ENCODE peak calls at places on chromosomes 11 and 22, in ten cellular contexts. N is fibroblast of mammary gland, L is Caco-2, V is MM.1S, I is body of pancreas, K is DND-41, Q is fibroblast of villous mesenchyme, D is cardiac fibroblast, H is astrocyte, P is suprapubic skin. T is an unnamed sample.

GRCh38 chr11:114131366-114131963 is 72.0 kb downstream of the ZBTB16 start:
- DNase-seq in N (no peak), L (no peak), V (peak), I (no peak), K (no peak), Q (no peak), D (no peak), H (no peak), P (no peak), T (no peak)

GRCh38 chr11:2301631-2302272 is at the start of the genes C11orf21 and TSPAN32:
- DNase-seq in N (no peak), L (no peak), V (no peak), I (peak), K (no peak), Q (peak), D (no peak), H (peak), P (peak), T (no peak)

GRCh38 chr11:13109616-13110015 is 100.5 kb downstream of the RASSF10 start:
- DNase-seq in N (no peak), L (no peak), V (no peak), I (no peak), K (no peak), Q (no peak), D (no peak), H (no peak), P (no peak), T (no peak)

GRCh38 chr11:64165482-64165841 is 451 bp downstream of the MACROD1 start:
- DNase-seq in N (no peak), L (peak), V (no peak), I (no peak), K (peak), Q (no peak), D (no peak), H (no peak), P (no peak), T (no peak)

GRCh38 chr11:59182457-59183151 is 10.7 kb downstream of the DTX4 start:
- DNase-seq in N (no peak), L (peak), V (no peak), I (peak), K (no peak), Q (no peak), D (no peak), H (no peak), P (no peak), T (no peak)

GRCh38 chr11:23947883-23948282 is 549.0 kb upstream of the LUZP2 start:
- DNase-seq in N (no peak), L (no peak), V (no peak), I (no peak), K (no peak), Q (no peak), D (no peak), H (no peak), P (no peak), T (no peak)

GRCh38 chr11:118792642-118793124 is 1.7 kb upstream of the DDX6 start:
- DNase-seq in N (peak), L (peak), V (peak), I (peak), K (peak), Q (peak), D (peak), H (peak), P (no peak), T (peak)

GRCh38 chr11:65266210-65266609 is 4.4 kb downstream of the POLA2 start:
- DNase-seq in N (no peak), L (peak), V (no peak), I (no peak), K (no peak), Q (no peak), D (no peak), H (no peak), P (no peak), T (no peak)

GRCh38 chr11:112159098-112159761 is 4.7 kb downstream of the IL18 start:
- DNase-seq in N (no peak), L (no peak), V (no peak), I (no peak), K (no peak), Q (no peak), D (no peak), H (no peak), P (no peak), T (no peak)

GRCh38 chr11:111736191-111736590 is 30.0 kb downstream of the PPP2R1B start:
- DNase-seq in N (peak), L (no peak), V (no peak), I (no peak), K (no peak), Q (peak), D (peak), H (peak), P (no peak), T (no peak)

GRCh38 chr22:29804985-29805384 is 33.1 kb downstream of the ASCC2 start:
- DNase-seq in N (no peak), L (no peak), V (no peak), I (no peak), K (no peak), Q (no peak), D (no peak), H (no peak), P (no peak), T (no peak)

GRCh38 chr11:65432133-65432650 is 9.6 kb downstream of the NEAT1 start:
- DNase-seq in N (peak), L (no peak), V (no peak), I (no peak), K (no peak), Q (peak), D (peak), H (no peak), P (no peak), T (no peak)

GRCh38 chr11:1983601-1983961 is 14.1 kb downstream of the H19 start:
- DNase-seq in N (no peak), L (no peak), V (no peak), I (no peak), K (no peak), Q (no peak), D (no peak), H (no peak), P (no peak), T (no peak)

GRCh38 chr11:78061921-78062311 is 1.7 kb upstream of the THRSP start:
- DNase-seq in N (no peak), L (peak), V (no peak), I (no peak), K (no peak), Q (no peak), D (no peak), H (no peak), P (no peak), T (no peak)

GRCh38 chr11:15341587-15341986 is 226.9 kb downstream of the INSC start:
- DNase-seq in N (no peak), L (no peak), V (no peak), I (no peak), K (no peak), Q (no peak), D (no peak), H (no peak), P (no peak), T (no peak)

GRCh38 chr11:66457826-66458225 is 8.9 kb upstream of the PELI3 start:
- DNase-seq in N (no peak), L (no peak), V (no peak), I (no peak), K (no peak), Q (no peak), D (no peak), H (no peak), P (no peak), T (no peak)

GRCh38 chr11:111793863-111794262 is 27.7 kb upstream of the PPP2R1B start:
- DNase-seq in N (peak), L (no peak), V (no peak), I (no peak), K (no peak), Q (peak), D (peak), H (peak), P (no peak), T (no peak)

GRCh38 chr11:93822359-93822758 is 28.1 kb downstream of the VSTM5 start:
- DNase-seq in N (no peak), L (no peak), V (no peak), I (no peak), K (no peak), Q (no peak), D (peak), H (no peak), P (no peak), T (no peak)

GRCh38 chr11:43955381-43956118 is 13.1 kb downstream of the C11orf96 start:
- DNase-seq in N (peak), L (no peak), V (no peak), I (no peak), K (no peak), Q (no peak), D (peak), H (peak), P (no peak), T (no peak)

GRCh38 chr22:44158766-44159165 is 22.0 kb upstream of the PARVG start:
- DNase-seq in N (no peak), L (no peak), V (no peak), I (no peak), K (no peak), Q (no peak), D (no peak), H (no peak), P (no peak), T (no peak)

GRCh38 chr22:42684462-42685195 is 35.4 kb upstream of the CYB5R3 start:
- DNase-seq in N (peak), L (no peak), V (no peak), I (peak), K (no peak), Q (no peak), D (no peak), H (peak), P (no peak), T (no peak)

GRCh38 chr11:20026629-20027545 is 133.4 kb downstream of the DBX1 start:
- DNase-seq in N (no peak), L (peak), V (no peak), I (peak), K (no peak), Q (no peak), D (peak), H (no peak), P (no peak), T (no peak)

GRCh38 chr11:130088909-130089668 is 19.4 kb downstream of the APLP2 start:
- DNase-seq in N (no peak), L (no peak), V (no peak), I (no peak), K (no peak), Q (no peak), D (no peak), H (no peak), P (no peak), T (no peak)

GRCh38 chr22:30286813-30287625 is 2.3 kb downstream of the CASTOR1 start:
- DNase-seq in N (peak), L (peak), V (peak), I (peak), K (peak), Q (no peak), D (peak), H (no peak), P (no peak), T (no peak)

GRCh38 chr11:129375731-129376657 is at the start of gene BARX2:
- DNase-seq in N (peak), L (peak), V (peak), I (peak), K (no peak), Q (peak), D (peak), H (peak), P (no peak), T (no peak)

GRCh38 chr11:61505640-61506155 is 2.9 kb upstream of the LRRC10B start:
- DNase-seq in N (no peak), L (no peak), V (no peak), I (no peak), K (no peak), Q (no peak), D (no peak), H (no peak), P (no peak), T (no peak)

GRCh38 chr11:57133616-57134015 is 48.1 kb upstream of the LRRC55 start:
- DNase-seq in N (no peak), L (no peak), V (no peak), I (no peak), K (no peak), Q (no peak), D (no peak), H (no peak), P (no peak), T (no peak)

GRCh38 chr11:40280161-40281054 is 1179.0 kb downstream of the LRRC4C start:
- DNase-seq in N (no peak), L (no peak), V (no peak), I (no peak), K (no peak), Q (no peak), D (no peak), H (no peak), P (no peak), T (no peak)

GRCh38 chr11:104531075-104531474 is 367.1 kb upstream of the PDGFD start:
- DNase-seq in N (peak), L (peak), V (no peak), I (no peak), K (peak), Q (no peak), D (peak), H (no peak), P (no peak), T (no peak)

GRCh38 chr11:12692238-12693074 is 18.2 kb downstream of the TEAD1 start:
- DNase-seq in N (peak), L (peak), V (no peak), I (peak), K (no peak), Q (peak), D (peak), H (peak), P (peak), T (no peak)

GRCh38 chr22:32567544-32567943 is 92.9 kb downstream of the FBXO7 start:
- DNase-seq in N (no peak), L (no peak), V (no peak), I (no peak), K (no peak), Q (no peak), D (no peak), H (no peak), P (no peak), T (no peak)

GRCh38 chr11:70251583-70252285 is 18.8 kb upstream of the PPFIA1 start:
- DNase-seq in N (no peak), L (no peak), V (no peak), I (no peak), K (no peak), Q (no peak), D (no peak), H (peak), P (no peak), T (no peak)

GRCh38 chr11:10930224-10930960 is 72.5 kb upstream of the ZBED5 start:
- DNase-seq in N (peak), L (no peak), V (no peak), I (no peak), K (peak), Q (peak), D (peak), H (no peak), P (no peak), T (no peak)
- TF ChIP-seq CTCF in N (no peak), L (peak), V (no peak), I (no peak), K (no peak), Q (peak), D (no peak), H (no peak), P (no peak), T (no peak)

GRCh38 chr11:119896387-119897045 is 167.5 kb upstream of the NECTIN1 start:
- DNase-seq in N (no peak), L (no peak), V (peak), I (no peak), K (no peak), Q (no peak), D (no peak), H (no peak), P (no peak), T (no peak)
- H3K4me3 ChIP-seq in N (no peak), L (no peak), V (no peak), I (no peak), K (no peak), Q (no peak), D (no peak), H (no peak), P (no peak), T (no peak)

GRCh38 chr11:8964324-8965320 is at the start of gene TMEM9B:
- DNase-seq in N (peak), L (peak), V (peak), I (peak), K (peak), Q (peak), D (peak), H (peak), P (peak), T (peak)

GRCh38 chr11:8956860-8957259 is 7.4 kb downstream of the TMEM9B start:
- DNase-seq in N (no peak), L (no peak), V (no peak), I (no peak), K (no peak), Q (no peak), D (no peak), H (no peak), P (no peak), T (no peak)

GRCh38 chr11:8963569-8964323 is 496 bp downstream of the TMEM9B start:
- DNase-seq in N (no peak), L (peak), V (peak), I (peak), K (peak), Q (no peak), D (no peak), H (peak), P (peak), T (peak)

GRCh38 chr11:8962827-8963226 is 1.4 kb downstream of the TMEM9B start:
- DNase-seq in N (no peak), L (no peak), V (no peak), I (no peak), K (no peak), Q (peak), D (no peak), H (no peak), P (no peak), T (no peak)

DNA sequence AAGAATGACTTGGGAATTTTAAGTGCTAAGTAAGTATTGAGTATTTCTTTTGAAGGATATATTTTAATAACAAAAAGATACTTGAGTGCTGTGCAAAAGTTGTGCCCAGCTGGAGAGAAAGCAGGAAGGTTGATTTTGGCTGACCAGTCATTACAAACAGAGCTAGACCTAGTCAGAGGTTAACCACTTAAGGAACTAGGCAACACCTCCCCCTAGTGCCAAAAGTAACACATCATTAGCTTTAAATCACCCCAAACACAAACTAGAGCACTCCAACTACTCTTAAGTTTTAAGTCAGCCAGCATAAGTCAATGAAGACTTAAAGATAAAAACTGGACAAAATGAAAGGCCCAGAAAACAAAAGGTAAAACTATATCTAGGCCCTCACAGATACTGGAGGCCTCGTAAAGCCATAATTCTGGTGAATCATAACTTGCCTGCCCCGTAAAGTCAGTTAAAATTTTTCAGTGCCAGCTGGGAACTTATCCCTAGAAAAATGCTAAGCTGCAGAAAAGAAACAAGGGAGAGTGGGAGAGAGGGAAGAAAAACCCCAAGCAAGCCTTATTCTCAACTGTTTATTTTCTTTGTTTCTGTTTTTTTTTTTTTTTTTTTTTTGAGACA is 4.6 kb downstream of the TMEM9B start:
- DNase-seq in N (peak), L (peak), V (peak), I (peak), K (peak), Q (peak), D (peak), H (peak), P (no peak), T (peak)
- TF ChIP-seq CTCF in N (peak), L (peak), V (peak), I (peak), K (peak), Q (peak), D (peak), H (peak), P (peak), T (peak)

GRCh38 chr11:75490221-75491181 is 35.2 kb downstream of the GDPD5 start:
- DNase-seq in N (no peak), L (peak), V (no peak), I (no peak), K (no peak), Q (no peak), D (no peak), H (peak), P (no peak), T (no peak)

GRCh38 chr11:75487366-75487765 is 38.4 kb downstream of the GDPD5 start:
- DNase-seq in N (no peak), L (no peak), V (no peak), I (peak), K (no peak), Q (no peak), D (no peak), H (no peak), P (no peak), T (no peak)

GRCh38 chr11:75492181-75492820 is 33.4 kb downstream of the GDPD5 start:
- DNase-seq in N (no peak), L (peak), V (no peak), I (no peak), K (peak), Q (no peak), D (peak), H (no peak), P (no peak), T (no peak)

GRCh38 chr11:75495749-75496641 is 29.7 kb downstream of the GDPD5 start:
- DNase-seq in N (no peak), L (peak), V (no peak), I (no peak), K (no peak), Q (no peak), D (no peak), H (no peak), P (no peak), T (no peak)

GRCh38 chr11:75491465-75491864 is 34.3 kb downstream of the GDPD5 start:
- DNase-seq in N (no peak), L (no peak), V (no peak), I (no peak), K (no peak), Q (no peak), D (no peak), H (no peak), P (no peak), T (no peak)
- H3K4me3 ChIP-seq in N (no peak), L (no peak), V (no peak), I (no peak), K (no peak), Q (no peak), D (no peak), H (no peak), P (no peak), T (no peak)

T was measured in GM12864.